ENCODE peak calls at places on chromosome 1, in eight cellular contexts. One of them, this sample, is unnamed.

GRCh38 chr1:100799548-100799947 is 80.0 kb downstream of the VCAM1 start:
- DNase-seq in suprapubic skin: no peak
- DNase-seq in stomach: no peak
- DNase-seq in HCT116: no peak
- DNase-seq in spleen: no peak
- DNase-seq in breast epithelium: no peak
- DNase-seq in SK-N-SH: no peak
- DNase-seq in K562: no peak
- DNase-seq in this sample: no peak

GRCh38 chr1:156841289-156841855 is 17.5 kb downstream of the INSRR start:
- DNase-seq in suprapubic skin: no peak
- DNase-seq in stomach: no peak
- DNase-seq in HCT116: no peak
- DNase-seq in spleen: peak; percentile 54
- DNase-seq in breast epithelium: no peak
- DNase-seq in SK-N-SH: no peak
- DNase-seq in K562: no peak
- DNase-seq in this sample: no peak

GRCh38 chr1:187985897-187986654 is 1157.3 kb downstream of the PLA2G4A start:
- DNase-seq in suprapubic skin: no peak
- DNase-seq in stomach: no peak
- DNase-seq in HCT116: no peak
- DNase-seq in spleen: no peak
- DNase-seq in breast epithelium: no peak
- DNase-seq in SK-N-SH: no peak
- DNase-seq in K562: no peak
- DNase-seq in this sample: no peak

GRCh38 chr1:248691567-248692155 is 10.9 kb downstream of the OR14I1 start:
- DNase-seq in suprapubic skin: no peak
- DNase-seq in stomach: no peak
- DNase-seq in HCT116: no peak
- DNase-seq in spleen: no peak
- DNase-seq in breast epithelium: no peak
- DNase-seq in SK-N-SH: peak; percentile 17
- DNase-seq in K562: peak; percentile 62
- DNase-seq in this sample: no peak

GRCh38 chr1:232868793-232869491 is 63.7 kb downstream of the MAP10 start:
- DNase-seq in suprapubic skin: no peak
- DNase-seq in stomach: no peak
- DNase-seq in HCT116: peak; percentile 45
- DNase-seq in spleen: no peak
- DNase-seq in breast epithelium: peak; percentile 64
- DNase-seq in SK-N-SH: peak; percentile 73
- DNase-seq in K562: no peak
- DNase-seq in this sample: no peak

GRCh38 chr1:41764608-41765007 is 154.1 kb downstream of the HIVEP3 start:
- DNase-seq in suprapubic skin: no peak
- DNase-seq in stomach: no peak
- DNase-seq in HCT116: no peak
- DNase-seq in spleen: no peak
- DNase-seq in breast epithelium: no peak
- DNase-seq in SK-N-SH: no peak
- DNase-seq in K562: no peak
- DNase-seq in this sample: no peak

GRCh38 chr1:7430646-7431045 is 340.4 kb upstream of the VAMP3 start:
- DNase-seq in suprapubic skin: no peak
- DNase-seq in stomach: no peak
- DNase-seq in HCT116: no peak
- DNase-seq in spleen: no peak
- DNase-seq in breast epithelium: no peak
- DNase-seq in SK-N-SH: no peak
- DNase-seq in K562: no peak
- DNase-seq in this sample: no peak

GRCh38 chr1:27992271-27992670 is 32.5 kb downstream of the XKR8 start:
- DNase-seq in suprapubic skin: no peak
- DNase-seq in stomach: no peak
- DNase-seq in HCT116: no peak
- DNase-seq in spleen: peak; percentile 87
- DNase-seq in breast epithelium: no peak
- DNase-seq in SK-N-SH: no peak
- DNase-seq in K562: no peak
- DNase-seq in this sample: no peak

GRCh38 chr1:181676269-181676668 is 193.0 kb downstream of the CACNA1E start:
- DNase-seq in suprapubic skin: no peak
- DNase-seq in stomach: peak; percentile 49
- DNase-seq in HCT116: peak; percentile 13
- DNase-seq in spleen: no peak
- DNase-seq in breast epithelium: no peak
- DNase-seq in SK-N-SH: peak; percentile 64
- DNase-seq in K562: peak; percentile 30
- DNase-seq in this sample: no peak

GRCh38 chr1:61782771-61783170 is 40.5 kb downstream of the PATJ start:
- DNase-seq in suprapubic skin: no peak
- DNase-seq in stomach: no peak
- DNase-seq in HCT116: no peak
- DNase-seq in spleen: no peak
- DNase-seq in breast epithelium: no peak
- DNase-seq in SK-N-SH: no peak
- DNase-seq in K562: peak; percentile 23
- DNase-seq in this sample: no peak

GRCh38 chr1:69436151-69436550 is 131.6 kb upstream of the LRRC7 start:
- DNase-seq in suprapubic skin: no peak
- DNase-seq in stomach: no peak
- DNase-seq in HCT116: no peak
- DNase-seq in spleen: no peak
- DNase-seq in breast epithelium: no peak
- DNase-seq in SK-N-SH: no peak
- DNase-seq in K562: no peak
- DNase-seq in this sample: no peak

GRCh38 chr1:30615816-30616590 is 107.4 kb downstream of the MATN1 start:
- DNase-seq in suprapubic skin: no peak
- DNase-seq in stomach: peak; percentile 9
- DNase-seq in HCT116: no peak
- DNase-seq in spleen: no peak
- DNase-seq in breast epithelium: no peak
- DNase-seq in SK-N-SH: no peak
- DNase-seq in K562: no peak
- DNase-seq in this sample: no peak

GRCh38 chr1:159962176-159962575 is 8.1 kb upstream of the SLAMF9 start:
- DNase-seq in suprapubic skin: no peak
- DNase-seq in stomach: no peak
- DNase-seq in HCT116: no peak
- DNase-seq in spleen: no peak
- DNase-seq in breast epithelium: no peak
- DNase-seq in SK-N-SH: no peak
- DNase-seq in K562: no peak
- DNase-seq in this sample: no peak

GRCh38 chr1:159958721-159959380 is 4.8 kb upstream of the SLAMF9 start:
- DNase-seq in suprapubic skin: peak; percentile 7
- DNase-seq in stomach: no peak
- DNase-seq in HCT116: no peak
- DNase-seq in spleen: no peak
- DNase-seq in breast epithelium: no peak
- DNase-seq in SK-N-SH: no peak
- DNase-seq in K562: no peak
- DNase-seq in this sample: no peak

GRCh38 chr1:159959451-159959850 is 5.4 kb upstream of the SLAMF9 start:
- DNase-seq in suprapubic skin: peak; percentile 64
- DNase-seq in stomach: no peak
- DNase-seq in HCT116: no peak
- DNase-seq in spleen: no peak
- DNase-seq in breast epithelium: no peak
- DNase-seq in SK-N-SH: no peak
- DNase-seq in K562: no peak
- DNase-seq in this sample: no peak

GRCh38 chr1:159957824-159958268 is 3.8 kb upstream of the SLAMF9 start:
- DNase-seq in suprapubic skin: peak; percentile 43
- DNase-seq in stomach: peak; percentile 70
- DNase-seq in HCT116: no peak
- DNase-seq in spleen: peak; percentile 63
- DNase-seq in breast epithelium: no peak
- DNase-seq in SK-N-SH: no peak
- DNase-seq in K562: peak; percentile 69
- DNase-seq in this sample: no peak

DNA sequence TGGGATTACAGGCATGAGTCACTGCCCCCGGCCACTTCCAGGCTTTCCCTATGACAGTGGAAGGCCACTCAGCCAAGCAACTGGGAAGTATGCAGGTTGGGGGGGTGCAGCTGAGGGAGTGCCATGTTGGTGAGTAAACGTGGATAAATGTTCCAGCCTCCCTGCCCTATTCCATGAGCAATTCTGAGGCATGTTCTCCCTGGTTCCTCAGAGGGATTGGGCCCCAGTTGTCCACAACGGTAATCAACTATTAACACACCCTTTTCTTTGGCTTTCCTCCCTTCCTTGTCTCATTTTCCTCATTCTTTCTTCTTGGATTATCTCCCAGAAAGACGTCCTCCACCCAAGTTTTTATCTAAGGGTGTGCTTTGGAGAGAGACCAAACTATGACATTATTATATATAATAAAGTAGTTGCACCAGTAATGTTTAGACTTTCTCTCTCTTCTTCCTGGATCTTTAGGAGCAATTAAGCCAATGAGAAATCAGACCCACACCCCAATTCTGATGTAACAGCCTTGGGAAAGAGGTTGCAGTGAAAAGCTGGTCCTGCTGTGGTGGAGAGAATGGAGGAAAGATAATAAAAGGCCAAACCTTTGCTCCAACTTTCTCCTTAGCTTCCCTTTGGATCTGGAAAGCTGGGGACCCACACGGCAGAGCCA is 6.8 kb upstream of the SLAMF9 start:
- DNase-seq in suprapubic skin: peak; percentile 86
- DNase-seq in stomach: peak; percentile 72
- DNase-seq in HCT116: no peak
- DNase-seq in spleen: no peak
- DNase-seq in breast epithelium: no peak
- DNase-seq in SK-N-SH: no peak
- DNase-seq in K562: no peak
- DNase-seq in this sample: peak; percentile 81
- H3K27ac ChIP-seq in suprapubic skin: peak overlapping the region; percentile 62
- H3K27ac ChIP-seq in stomach: peak overlapping the region; percentile 72
- H3K27ac ChIP-seq in HCT116: no peak overlapping the region
- H3K27ac ChIP-seq in spleen: no peak overlapping the region
- H3K27ac ChIP-seq in breast epithelium: no peak overlapping the region
- H3K27ac ChIP-seq in SK-N-SH: peak overlapping the region; percentile 12
- H3K27ac ChIP-seq in K562: no peak overlapping the region
- H3K27ac ChIP-seq in this sample: peak overlapping the region; percentile 41

DNA sequence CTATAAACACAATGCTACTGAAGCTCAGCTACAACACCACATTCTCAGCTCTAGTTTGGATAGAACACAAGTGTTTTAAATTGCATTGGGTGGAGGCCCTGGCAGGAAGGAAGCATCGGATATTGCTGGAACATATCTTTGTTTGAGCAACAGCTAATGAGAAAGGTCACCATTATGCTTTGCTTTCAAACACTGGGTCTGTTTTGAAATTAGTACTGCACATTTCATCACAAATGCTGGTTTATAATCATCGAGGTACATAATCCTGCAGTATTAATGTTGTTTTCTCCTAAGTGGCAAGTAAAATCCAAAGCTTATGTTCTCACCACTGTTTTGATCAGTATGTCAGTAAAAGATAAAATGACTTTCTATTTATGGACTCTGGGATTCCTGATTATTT is 61.5 kb upstream of the ARHGAP29 start:
- DNase-seq in suprapubic skin: no peak
- DNase-seq in stomach: no peak
- DNase-seq in HCT116: no peak
- DNase-seq in spleen: no peak
- DNase-seq in breast epithelium: no peak
- DNase-seq in SK-N-SH: no peak
- DNase-seq in K562: no peak
- DNase-seq in this sample: peak; percentile 71
- TF ChIP-seq POLR2AphosphoS5 in suprapubic skin: peak; percentile 73
- TF ChIP-seq POLR2AphosphoS5 in stomach: peak; percentile 73
- TF ChIP-seq POLR2AphosphoS5 in HCT116: no peak
- TF ChIP-seq POLR2AphosphoS5 in spleen: no peak
- TF ChIP-seq POLR2AphosphoS5 in breast epithelium: peak; percentile 63
- TF ChIP-seq POLR2AphosphoS5 in SK-N-SH: no peak
- TF ChIP-seq POLR2AphosphoS5 in K562: no peak
- TF ChIP-seq POLR2AphosphoS5 in this sample: peak; percentile 19

GRCh38 chr1:159992161-159992560 is 38.1 kb upstream of the SLAMF9 start:
- DNase-seq in suprapubic skin: no peak
- DNase-seq in stomach: no peak
- DNase-seq in HCT116: no peak
- DNase-seq in spleen: no peak
- DNase-seq in breast epithelium: no peak
- DNase-seq in SK-N-SH: no peak
- DNase-seq in K562: no peak
- DNase-seq in this sample: no peak
- H3K27ac ChIP-seq in suprapubic skin: no peak overlapping the region
- H3K27ac ChIP-seq in stomach: no peak overlapping the region
- H3K27ac ChIP-seq in HCT116: no peak overlapping the region
- H3K27ac ChIP-seq in spleen: no peak overlapping the region
- H3K27ac ChIP-seq in breast epithelium: no peak overlapping the region
- H3K27ac ChIP-seq in SK-N-SH: no peak overlapping the region
- H3K27ac ChIP-seq in K562: no peak overlapping the region
- H3K27ac ChIP-seq in this sample: no peak overlapping the region

GRCh38 chr1:94966033-94966432 is 39.1 kb upstream of the CNN3 start:
- DNase-seq in suprapubic skin: no peak
- DNase-seq in stomach: no peak
- DNase-seq in HCT116: no peak
- DNase-seq in spleen: no peak
- DNase-seq in breast epithelium: no peak
- DNase-seq in SK-N-SH: no peak
- DNase-seq in K562: no peak
- DNase-seq in this sample: no peak

GRCh38 chr1:94962745-94963265 is 35.9 kb upstream of the CNN3 start:
- DNase-seq in suprapubic skin: no peak
- DNase-seq in stomach: peak; percentile 39
- DNase-seq in HCT116: no peak
- DNase-seq in spleen: no peak
- DNase-seq in breast epithelium: no peak
- DNase-seq in SK-N-SH: no peak
- DNase-seq in K562: peak; percentile 11
- DNase-seq in this sample: no peak

GRCh38 chr1:94961582-94961981 is 34.7 kb upstream of the CNN3 start:
- DNase-seq in suprapubic skin: no peak
- DNase-seq in stomach: no peak
- DNase-seq in HCT116: no peak
- DNase-seq in spleen: no peak
- DNase-seq in breast epithelium: no peak
- DNase-seq in SK-N-SH: no peak
- DNase-seq in K562: peak; percentile 8
- DNase-seq in this sample: no peak

GRCh38 chr1:94961994-94962744 is 35.3 kb upstream of the CNN3 start:
- DNase-seq in suprapubic skin: no peak
- DNase-seq in stomach: no peak
- DNase-seq in HCT116: no peak
- DNase-seq in spleen: no peak
- DNase-seq in breast epithelium: no peak
- DNase-seq in SK-N-SH: no peak
- DNase-seq in K562: no peak
- DNase-seq in this sample: no peak

DNA sequence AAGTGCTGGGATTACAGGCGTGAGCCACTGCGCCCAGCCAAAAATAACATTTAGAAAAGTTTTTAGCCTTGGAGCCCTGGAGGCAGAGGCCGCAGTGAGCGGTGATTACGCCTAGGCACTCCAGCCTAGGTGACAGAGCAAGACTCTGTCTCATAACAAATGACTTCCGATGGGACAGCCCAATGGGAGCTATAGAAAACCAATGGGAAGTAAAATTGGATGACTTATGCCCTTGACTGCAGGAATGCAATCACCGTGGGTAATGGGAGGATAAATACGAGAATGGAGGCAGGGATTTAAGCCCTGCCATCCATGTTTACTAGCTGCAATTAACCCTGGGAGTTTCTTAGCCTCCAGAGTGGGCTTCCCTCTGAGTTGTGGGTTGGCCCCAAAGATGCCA is 37.0 kb upstream of the CNN3 start:
- DNase-seq in suprapubic skin: no peak
- DNase-seq in stomach: no peak
- DNase-seq in HCT116: no peak
- DNase-seq in spleen: no peak
- DNase-seq in breast epithelium: no peak
- DNase-seq in SK-N-SH: no peak
- DNase-seq in K562: no peak
- DNase-seq in this sample: no peak
- TF ChIP-seq POLR2AphosphoS5 in suprapubic skin: no peak
- TF ChIP-seq POLR2AphosphoS5 in stomach: no peak
- TF ChIP-seq POLR2AphosphoS5 in HCT116: no peak
- TF ChIP-seq POLR2AphosphoS5 in spleen: no peak
- TF ChIP-seq POLR2AphosphoS5 in breast epithelium: no peak
- TF ChIP-seq POLR2AphosphoS5 in SK-N-SH: no peak
- TF ChIP-seq POLR2AphosphoS5 in K562: no peak
- TF ChIP-seq POLR2AphosphoS5 in this sample: no peak